ENCODE peak calls at places on chromosomes 7 and 10, in nine cellular contexts. F is AG04450; V is fibroblast of the aortic adventitia; U is GM12864; A is astrocyte of the spinal cord; N is spleen; R is thyroid gland; J is left ventricle myocardium inferior; T is CD8-positive, alpha-beta T cell. C is an unnamed sample.

GRCh38 chr10:178208-178607 is 43.0 kb downstream of the ZMYND11 start:
- DNase-seq in F (no peak), V (peak), U (no peak), A (peak), N (no peak), R (no peak), J (no peak), T (no peak), C (no peak)

GRCh38 chr7:32298403-32299132 is 191.6 kb downstream of the LSM5 start:
- DNase-seq in F (no peak), V (no peak), U (no peak), A (no peak), N (no peak), R (peak), J (peak), T (no peak), C (no peak)

GRCh38 chr7:151277631-151278030 is 29.1 kb upstream of the SMARCD3 start:
- DNase-seq in F (no peak), V (no peak), U (no peak), A (no peak), N (no peak), R (no peak), J (no peak), T (no peak), C (no peak)

GRCh38 chr10:15427836-15428414 is 56.8 kb upstream of the FAM171A1 start:
- DNase-seq in F (peak), V (peak), U (no peak), A (peak), N (no peak), R (no peak), J (no peak), T (no peak), C (peak)

GRCh38 chr7:134289423-134289822 is 27.3 kb downstream of the SLC35B4 start:
- DNase-seq in F (no peak), V (peak), U (no peak), A (no peak), N (no peak), R (no peak), J (no peak), T (no peak), C (no peak)

GRCh38 chr7:74665296-74665938 is 7.9 kb downstream of the GTF2I start:
- DNase-seq in F (no peak), V (no peak), U (no peak), A (no peak), N (peak), R (no peak), J (no peak), T (no peak), C (no peak)

GRCh38 chr7:37924399-37924798 is 4.0 kb downstream of the EPDR1 start:
- DNase-seq in F (no peak), V (peak), U (no peak), A (no peak), N (no peak), R (no peak), J (no peak), T (no peak), C (no peak)

GRCh38 chr7:18468794-18469193 is 26.8 kb upstream of the HDAC9 start:
- DNase-seq in F (no peak), V (no peak), U (no peak), A (no peak), N (no peak), R (no peak), J (no peak), T (no peak), C (no peak)

GRCh38 chr10:125060038-125060437 is 100.3 kb downstream of the CTBP2 start:
- DNase-seq in F (peak), V (peak), U (no peak), A (peak), N (no peak), R (no peak), J (no peak), T (no peak), C (no peak)

GRCh38 chr10:113563306-113564088 is 10.6 kb downstream of the HABP2 start:
- DNase-seq in F (peak), V (peak), U (peak), A (peak), N (peak), R (peak), J (peak), T (peak), C (no peak)

GRCh38 chr7:1694981-1695511 is 25.0 kb downstream of the ELFN1 start:
- DNase-seq in F (no peak), V (no peak), U (no peak), A (no peak), N (peak), R (no peak), J (peak), T (no peak), C (no peak)

GRCh38 chr10:114767589-114768393 is 53.8 kb upstream of the FHIP2A start:
- DNase-seq in F (no peak), V (peak), U (no peak), A (no peak), N (peak), R (peak), J (peak), T (no peak), C (no peak)

GRCh38 chr10:947881-948280 is 16.4 kb upstream of the LARP4B start:
- DNase-seq in F (no peak), V (no peak), U (no peak), A (no peak), N (no peak), R (no peak), J (no peak), T (no peak), C (no peak)

GRCh38 chr10:92595505-92595904 is 2.6 kb downstream of the KIF11 start:
- DNase-seq in F (no peak), V (no peak), U (no peak), A (no peak), N (no peak), R (no peak), J (no peak), T (no peak), C (no peak)

GRCh38 chr7:2060701-2061100 is 172.0 kb downstream of the MAD1L1 start:
- DNase-seq in F (peak), V (peak), U (no peak), A (peak), N (no peak), R (no peak), J (no peak), T (no peak), C (no peak)

GRCh38 chr7:13920053-13920697 is 69.3 kb downstream of the ETV1 start:
- DNase-seq in F (peak), V (peak), U (no peak), A (peak), N (no peak), R (no peak), J (no peak), T (no peak), C (peak)

DNA sequence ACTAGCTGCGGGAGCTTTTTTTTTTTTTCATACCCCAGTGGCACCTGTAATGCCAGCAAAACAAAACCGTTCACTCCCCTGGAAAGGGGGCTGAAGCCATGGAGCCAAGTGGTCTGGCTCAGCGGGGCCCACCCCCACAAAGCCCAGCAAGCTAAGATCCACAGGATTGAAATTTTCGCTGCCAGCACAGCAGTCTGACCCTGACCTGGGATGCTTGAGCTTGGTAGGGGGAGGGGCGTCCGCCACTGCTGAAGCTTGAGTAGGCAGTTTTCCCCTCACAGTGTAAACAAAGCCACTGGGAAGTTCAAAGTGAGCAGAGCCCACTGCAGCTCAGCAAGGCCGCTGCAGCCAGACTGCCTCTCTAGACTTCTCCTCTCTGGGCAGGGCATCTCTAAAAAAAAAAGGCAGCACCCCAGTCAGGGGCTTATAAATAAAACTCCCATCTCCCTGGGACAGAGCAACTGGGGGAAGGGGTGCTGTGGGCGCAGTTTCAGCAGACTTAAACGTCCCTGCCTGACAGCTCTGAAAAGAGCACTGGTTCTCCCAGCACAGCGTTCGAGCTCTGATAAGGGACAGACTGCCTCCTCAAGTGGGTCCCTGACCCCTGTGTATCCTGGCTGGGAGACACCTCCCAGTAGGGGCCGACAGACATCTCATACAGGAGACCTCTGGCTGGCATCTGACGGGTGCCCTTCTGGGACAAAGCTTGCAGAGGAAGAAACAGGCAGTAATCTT is 31.6 kb downstream of the ARMC10 start:
- DNase-seq in F (no peak), V (no peak), U (no peak), A (no peak), N (no peak), R (peak), J (no peak), T (no peak), C (peak)
- H3K4me3 ChIP-seq in F (no peak), V (no peak), U (no peak), A (no peak), N (no peak), R (no peak), J (no peak), T (no peak), C (peak)

DNA sequence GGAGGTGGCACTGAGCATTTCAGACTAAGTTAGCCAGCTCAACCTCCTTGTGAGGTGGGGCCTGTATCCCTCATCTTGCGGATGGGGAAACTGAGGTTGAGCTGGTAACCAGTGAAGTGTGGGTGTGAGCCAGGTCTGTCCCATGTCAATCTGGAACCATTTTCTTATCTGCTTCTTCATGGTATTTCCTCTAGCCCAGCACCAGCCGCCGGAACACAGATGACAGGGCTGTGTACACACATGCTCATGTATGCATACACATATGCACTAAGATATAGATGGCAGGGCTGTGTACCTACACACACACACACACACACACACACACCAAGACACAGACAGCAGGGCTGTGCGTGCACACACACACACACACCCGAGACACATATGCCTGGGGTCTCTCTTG is 18.5 kb downstream of the RAMP3 start:
- DNase-seq in F (no peak), V (no peak), U (no peak), A (no peak), N (no peak), R (no peak), J (no peak), T (no peak), C (no peak)
- TF ChIP-seq CTCF in F (no peak), V (no peak), U (no peak), A (no peak), N (no peak), R (no peak), J (no peak), T (no peak), C (no peak)

DNA sequence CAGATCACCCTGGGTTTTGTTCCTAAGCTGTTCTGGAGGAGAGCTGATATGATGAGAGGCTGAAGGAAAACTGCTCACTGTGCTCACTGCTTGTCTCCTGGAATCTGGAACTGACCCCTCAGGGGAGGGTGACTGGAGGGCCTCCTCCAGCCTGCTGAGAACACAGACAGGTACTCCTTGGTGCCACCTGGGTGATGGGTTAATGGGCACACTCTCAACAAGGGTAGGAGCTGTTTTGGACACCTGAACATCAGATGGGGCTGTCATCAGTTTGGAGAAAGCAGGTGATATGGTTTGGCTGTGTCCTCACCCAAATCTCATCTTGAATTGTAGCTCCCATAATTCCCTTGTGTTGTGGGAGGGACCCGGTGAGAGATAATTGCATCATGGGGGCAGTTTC is 58.1 kb upstream of the SORCS3 start:
- DNase-seq in F (no peak), V (no peak), U (no peak), A (no peak), N (no peak), R (no peak), J (no peak), T (no peak), C (no peak)
- H3K4me3 ChIP-seq in F (no peak), V (no peak), U (no peak), A (no peak), N (no peak), R (no peak), J (no peak), T (no peak), C (no peak)

GRCh38 chr10:49308881-49309280 is 9.9 kb downstream of the C10orf71 start:
- DNase-seq in F (no peak), V (no peak), U (no peak), A (no peak), N (peak), R (no peak), J (no peak), T (no peak), C (no peak)

GRCh38 chr10:49311562-49312236 is 12.7 kb downstream of the C10orf71 start:
- DNase-seq in F (no peak), V (peak), U (no peak), A (no peak), N (peak), R (no peak), J (no peak), T (no peak), C (no peak)

GRCh38 chr10:49310901-49311561 is 12.1 kb downstream of the C10orf71 start:
- DNase-seq in F (no peak), V (no peak), U (no peak), A (no peak), N (peak), R (no peak), J (no peak), T (no peak), C (no peak)

GRCh38 chr10:49309691-49310371 is 10.9 kb downstream of the C10orf71 start:
- DNase-seq in F (no peak), V (no peak), U (no peak), A (no peak), N (peak), R (no peak), J (no peak), T (no peak), C (no peak)

DNA sequence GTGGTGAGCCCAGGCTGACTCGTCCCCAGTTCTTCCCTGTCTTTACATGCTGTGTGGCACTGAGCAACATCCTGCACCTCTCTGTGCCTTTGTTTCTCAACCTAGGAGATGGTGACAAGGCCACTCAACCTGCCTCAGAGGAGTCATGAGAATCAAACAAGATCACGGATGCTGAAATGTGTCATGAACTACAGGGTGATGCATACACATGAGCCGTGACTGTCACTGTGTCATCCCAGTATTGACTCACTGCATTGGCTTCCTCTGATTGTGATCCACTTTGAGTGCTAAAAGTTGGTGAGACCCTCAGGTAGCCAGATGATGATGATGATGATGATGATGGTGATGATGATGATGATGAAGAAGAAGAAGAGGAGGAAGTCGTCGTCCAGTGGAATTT is 11.5 kb downstream of the C10orf71 start:
- DNase-seq in F (no peak), V (no peak), U (no peak), A (no peak), N (no peak), R (no peak), J (no peak), T (no peak), C (no peak)
- TF ChIP-seq CTCF in F (no peak), V (no peak), U (no peak), A (no peak), N (no peak), R (no peak), J (no peak), T (no peak), C (no peak)

GRCh38 chr10:122463466-122464157 is 2.3 kb downstream of the HTRA1 start:
- DNase-seq in F (no peak), V (no peak), U (no peak), A (no peak), N (no peak), R (no peak), J (no peak), T (no peak), C (no peak)
- H3K4me3 ChIP-seq in F (peak), V (peak), U (no peak), A (peak), N (no peak), R (peak), J (peak), T (no peak), C (peak)

C was measured in retinal pigment epithelial cell.